ENCODE peak calls at places on chromosomes 6 and 20, in seven cellular contexts. U is lower leg skin, J is A549, M is transverse colon, V is GM12878, G is suprapubic skin, A is erythroblast. I is an unnamed sample.

GRCh38 chr6:170108456-170108855 is 182.4 kb downstream of the DLL1 start:
- DNase-seq in U (no peak), J (no peak), M (no peak), V (no peak), G (peak), A (no peak), I (no peak)

GRCh38 chr6:46419576-46420002 is 71.7 kb downstream of the RCAN2 start:
- DNase-seq in U (peak), J (peak), M (peak), V (peak), G (no peak), A (peak), I (peak)

GRCh38 chr20:25247100-25247665 is 702 bp upstream of the PYGB start:
- DNase-seq in U (no peak), J (peak), M (peak), V (no peak), G (no peak), A (peak), I (peak)

GRCh38 chr20:4592316-4593148 is 129.2 kb upstream of the PRND start:
- DNase-seq in U (no peak), J (peak), M (peak), V (no peak), G (no peak), A (peak), I (no peak)

GRCh38 chr20:58833921-58834320 is 16.8 kb downstream of the GNAS-AS1 start:
- DNase-seq in U (no peak), J (no peak), M (no peak), V (no peak), G (no peak), A (no peak), I (no peak)

GRCh38 chr6:121633309-121633708 is 197.9 kb downstream of the GJA1 start:
- DNase-seq in U (no peak), J (no peak), M (no peak), V (no peak), G (no peak), A (no peak), I (no peak)

GRCh38 chr6:116271309-116271708 is 8.4 kb downstream of the TSPYL1 start:
- DNase-seq in U (no peak), J (no peak), M (no peak), V (no peak), G (no peak), A (no peak), I (no peak)

GRCh38 chr20:20734475-20734948 is 22.1 kb upstream of the RALGAPA2 start:
- DNase-seq in U (peak), J (no peak), M (no peak), V (peak), G (no peak), A (peak), I (no peak)

GRCh38 chr6:148223424-148223842 is 119.2 kb upstream of the SASH1 start:
- DNase-seq in U (no peak), J (no peak), M (no peak), V (no peak), G (no peak), A (no peak), I (no peak)

GRCh38 chr20:40811660-40812414 is 122.8 kb upstream of the MAFB start:
- DNase-seq in U (no peak), J (no peak), M (no peak), V (no peak), G (no peak), A (no peak), I (no peak)

GRCh38 chr20:55684578-55684977 is 320.7 kb downstream of the CBLN4 start:
- DNase-seq in U (no peak), J (no peak), M (no peak), V (no peak), G (no peak), A (no peak), I (no peak)

GRCh38 chr20:57258055-57258454 is 8.4 kb downstream of the BMP7 start:
- DNase-seq in U (no peak), J (no peak), M (no peak), V (no peak), G (no peak), A (no peak), I (no peak)

GRCh38 chr6:88916615-88917198 is 46.7 kb downstream of the RNGTT start:
- DNase-seq in U (no peak), J (no peak), M (no peak), V (no peak), G (no peak), A (no peak), I (no peak)

GRCh38 chr6:81772741-81773140 is 20.3 kb upstream of the TENT5A start:
- DNase-seq in U (no peak), J (no peak), M (no peak), V (peak), G (no peak), A (peak), I (no peak)

GRCh38 chr20:53857723-53858236 is 212.6 kb downstream of the BCAS1 start:
- DNase-seq in U (no peak), J (no peak), M (peak), V (no peak), G (no peak), A (no peak), I (no peak)

GRCh38 chr20:24950836-24951525 is 1.9 kb downstream of the CST7 start:
- DNase-seq in U (no peak), J (no peak), M (no peak), V (no peak), G (no peak), A (no peak), I (no peak)

GRCh38 chr6:132142308-132142707 is 191.1 kb upstream of the CCN2 start:
- DNase-seq in U (no peak), J (no peak), M (no peak), V (no peak), G (no peak), A (no peak), I (no peak)

GRCh38 chr6:71608646-71609045 is 277.7 kb upstream of the RIMS1 start:
- DNase-seq in U (no peak), J (no peak), M (no peak), V (no peak), G (no peak), A (no peak), I (no peak)

DNA sequence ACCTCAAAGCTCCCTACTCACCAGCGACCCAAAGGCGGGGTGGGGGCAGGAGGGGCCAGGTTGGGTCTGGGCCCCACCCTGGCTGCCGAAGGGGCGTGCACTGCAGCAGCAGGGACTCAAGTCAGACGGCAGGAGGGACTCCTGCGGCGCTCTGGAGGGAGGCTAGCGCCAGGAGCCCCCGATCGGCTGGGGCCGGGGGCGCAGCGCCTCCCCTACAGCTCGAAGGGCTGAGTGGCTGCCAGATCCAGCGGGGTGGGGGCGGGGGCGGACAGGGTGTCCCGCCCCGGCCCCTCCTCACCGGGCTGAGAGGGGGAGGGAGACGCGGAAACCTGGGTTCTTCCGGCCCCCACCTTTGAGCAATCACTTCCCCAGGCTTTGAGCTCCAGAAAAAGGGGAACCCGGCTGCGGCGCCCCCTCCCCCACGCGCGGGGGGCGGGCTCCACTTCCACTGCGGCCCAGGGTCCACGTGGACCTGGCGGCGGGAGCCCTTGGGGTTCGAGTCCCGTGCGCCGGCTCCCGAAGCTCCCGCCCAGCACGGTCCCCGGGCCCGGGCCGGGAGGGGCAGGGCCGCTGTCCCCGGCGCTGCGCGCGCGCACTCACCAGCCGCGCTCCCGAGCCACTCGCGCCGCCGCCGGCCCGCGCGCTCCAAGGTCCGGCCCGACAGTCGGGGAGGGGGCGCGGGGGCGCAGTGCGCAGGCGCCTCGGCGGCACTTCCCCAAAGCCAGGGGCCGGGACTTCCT is at the start of gene RGS19:
- DNase-seq in U (peak), J (no peak), M (peak), V (no peak), G (peak), A (peak), I (peak)
- TF ChIP-seq POLR2A in U (no peak), J (peak), M (no peak), V (peak), G (no peak), A (no peak), I (peak)

DNA sequence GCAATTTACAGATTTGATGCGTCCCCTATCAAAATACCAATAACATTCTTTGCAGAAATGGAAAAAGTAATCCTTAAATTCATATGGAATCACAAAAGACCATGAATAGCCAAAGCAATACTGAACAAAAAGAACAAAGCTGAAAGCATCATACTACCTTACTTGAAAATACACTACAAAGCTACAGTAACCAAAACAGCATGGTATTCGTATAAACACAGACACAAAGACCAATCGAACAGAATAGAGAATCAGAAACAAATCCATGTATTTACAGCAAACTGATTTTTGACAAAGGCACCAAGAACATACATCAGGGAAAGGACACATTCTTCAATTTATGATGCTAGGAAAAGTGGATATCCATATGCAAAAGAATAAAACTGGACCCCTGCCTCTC is 206.5 kb upstream of the PDE10A start:
- DNase-seq in U (no peak), J (no peak), M (no peak), V (no peak), G (no peak), A (no peak), I (no peak)
- TF ChIP-seq POLR2A in U (no peak), J (no peak), M (no peak), V (no peak), G (no peak), A (no peak), I (no peak)

GRCh38 chr20:64040231-64041039 is 4.5 kb downstream of the C20orf204 start:
- DNase-seq in U (no peak), J (no peak), M (no peak), V (no peak), G (peak), A (no peak), I (no peak)

GRCh38 chr20:64038579-64039292 is 2.8 kb downstream of the C20orf204 start:
- DNase-seq in U (no peak), J (peak), M (peak), V (no peak), G (peak), A (peak), I (no peak)

GRCh38 chr20:64038252-64038578 is 2.2 kb downstream of the C20orf204 start:
- DNase-seq in U (no peak), J (no peak), M (no peak), V (no peak), G (no peak), A (no peak), I (no peak)

GRCh38 chr20:64041040-64041780 is 5.2 kb downstream of the C20orf204 start:
- DNase-seq in U (no peak), J (no peak), M (no peak), V (no peak), G (no peak), A (no peak), I (no peak)

GRCh38 chr20:64039293-64040160 is 3.5 kb downstream of the C20orf204 start:
- DNase-seq in U (no peak), J (no peak), M (no peak), V (no peak), G (no peak), A (no peak), I (no peak)
- TF ChIP-seq POLR2A in U (no peak), J (no peak), M (no peak), V (no peak), G (no peak), A (no peak), I (no peak)

GRCh38 chr6:84763397-84764331 is 734 bp downstream of the TBX18 start:
- DNase-seq in U (no peak), J (peak), M (no peak), V (no peak), G (peak), A (peak), I (peak)
- TF ChIP-seq POLR2A in U (no peak), J (peak), M (no peak), V (no peak), G (no peak), A (no peak), I (peak)

GRCh38 chr6:26311385-26312095 is 53.5 kb upstream of the BTN3A2 start:
- DNase-seq in U (peak), J (no peak), M (peak), V (peak), G (no peak), A (peak), I (peak)
- TF ChIP-seq POLR2A in U (no peak), J (no peak), M (no peak), V (no peak), G (no peak), A (no peak), I (no peak)

DNA sequence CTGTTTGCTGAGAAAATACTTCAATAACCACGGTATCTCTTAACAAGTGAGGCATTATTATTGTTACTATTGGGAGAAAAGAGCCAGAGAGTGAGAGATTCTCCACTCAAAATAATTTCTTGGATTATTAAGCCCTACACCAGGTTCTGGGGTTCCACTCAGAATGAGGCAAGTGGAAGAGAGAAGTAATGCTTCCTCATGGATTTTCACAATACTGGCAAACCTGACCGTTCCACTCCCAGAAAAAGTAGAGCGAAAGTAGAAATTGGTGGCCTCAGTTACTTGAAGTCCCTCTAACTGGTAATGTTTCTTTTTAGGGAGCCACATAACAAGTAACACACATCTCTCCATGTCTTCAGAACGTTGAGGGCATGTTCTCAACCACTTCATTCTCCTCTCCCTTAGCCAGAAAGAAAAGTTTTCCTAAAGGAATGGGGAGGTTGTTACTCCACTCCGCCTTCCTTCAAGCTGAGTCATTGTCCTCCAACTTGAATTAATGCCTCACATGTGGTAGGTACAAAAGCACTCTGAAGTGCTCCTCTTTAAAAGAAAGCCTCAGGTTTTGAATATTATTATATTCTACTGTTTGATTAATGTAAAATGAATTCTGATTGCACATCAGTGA is 1.9 kb downstream of the BAG2 start:
- DNase-seq in U (no peak), J (peak), M (no peak), V (no peak), G (no peak), A (peak), I (peak)
- TF ChIP-seq POLR2A in U (no peak), J (no peak), M (peak), V (no peak), G (no peak), A (no peak), I (no peak)

GRCh38 chr20:23344336-23344735 is 6.3 kb upstream of the NXT1 start:
- DNase-seq in U (no peak), J (no peak), M (no peak), V (no peak), G (no peak), A (no peak), I (no peak)

GRCh38 chr20:23350007-23350854 is at the start of gene NXT1:
- DNase-seq in U (peak), J (peak), M (peak), V (peak), G (peak), A (peak), I (peak)

GRCh38 chr20:23347791-23348190 is 2.8 kb upstream of the NXT1 start:
- DNase-seq in U (no peak), J (no peak), M (no peak), V (no peak), G (no peak), A (no peak), I (no peak)

GRCh38 chr20:23350855-23351838 is 556 bp downstream of the NXT1 start:
- DNase-seq in U (peak), J (peak), M (peak), V (no peak), G (peak), A (peak), I (peak)

GRCh38 chr20:23349338-23350006 is 1.1 kb upstream of the NXT1 start:
- DNase-seq in U (peak), J (peak), M (peak), V (no peak), G (no peak), A (no peak), I (no peak)
- TF ChIP-seq POLR2A in U (no peak), J (no peak), M (no peak), V (no peak), G (no peak), A (no peak), I (no peak)

GRCh38 chr6:33454009-33454946 is at the start of gene ZBTB9:
- DNase-seq in U (peak), J (peak), M (peak), V (peak), G (peak), A (peak), I (peak)
- TF ChIP-seq POLR2A in U (no peak), J (peak), M (peak), V (peak), G (no peak), A (peak), I (peak)

I was measured in tibial nerve.